ENCODE peak calls at places on chromosome 10, in four cellular contexts. P is amniotic stem cell, Q is foreskin fibroblast, V is T-helper 9 cell. Z is an unnamed sample.

GRCh38 chr10:13056461-13057077 is 43.4 kb upstream of the OPTN start:
- DNase-seq in V (no peak), Q (peak; percentile 9), P (no peak), Z (no peak)

GRCh38 chr10:128421731-128422130 is 295.5 kb upstream of the MKI67 start:
- DNase-seq in V (no peak), Q (no peak), P (no peak), Z (no peak)

GRCh38 chr10:70658582-70659136 is 13.6 kb upstream of the ADAMTS14 start:
- DNase-seq in V (no peak), Q (no peak), P (no peak), Z (no peak)

GRCh38 chr10:132679217-132679595 is 106.7 kb downstream of the NKX6-2 start:
- DNase-seq in V (no peak), P (no peak), Q (no peak), Z (no peak)

GRCh38 chr10:34801066-34801738 is 13.9 kb downstream of the PARD3 start:
- DNase-seq in V (no peak), P (no peak), Q (no peak), Z (no peak)

GRCh38 chr10:125710267-125710563 is 9.3 kb upstream of the EDRF1 start:
- DNase-seq in Q (peak; percentile 8), P (no peak), V (no peak), Z (no peak)

GRCh38 chr10:326350-326749 is 191.1 kb downstream of the ZMYND11 start:
- DNase-seq in Q (no peak), V (no peak), P (no peak), Z (no peak)

GRCh38 chr10:86372785-86373239 is 6.2 kb upstream of the GRID1 start:
- DNase-seq in V (no peak), P (no peak), Q (no peak), Z (no peak)

GRCh38 chr10:114392112-114392835 is 12.0 kb downstream of the AFAP1L2 start:
- DNase-seq in P (no peak), Q (no peak), V (no peak), Z (no peak)

GRCh38 chr10:94103902-94104301 is 110.2 kb downstream of the PLCE1 start:
- DNase-seq in P (no peak), Q (peak; percentile 79), V (no peak), Z (no peak)

GRCh38 chr10:88810196-88810961 is 7.8 kb downstream of the LIPM start:
- DNase-seq in P (peak; percentile 71), V (no peak), Q (peak; percentile 86), Z (peak; percentile 45)

GRCh38 chr10:75058142-75058541 is 53.3 kb upstream of the SAMD8 start:
- DNase-seq in P (no peak), V (no peak), Q (peak; percentile 22), Z (no peak)

GRCh38 chr10:109374215-109374614 is 549.1 kb downstream of the XPNPEP1 start:
- DNase-seq in V (no peak), Q (peak; percentile 82), P (peak; percentile 22), Z (no peak)

Z was measured in HL-60.